ENCODE peak calls at places on chromosomes 12 and 14, in six cellular contexts. One of them, this sample, is unnamed.

GRCh38 chr12:56121204-56121870 is 3.3 kb downstream of the ZC3H10 start:
- DNase-seq in NAMALWA: no peak
- DNase-seq in NCI-H1105 treated with DMSO at 0.1 percent for 48 hours: no peak
- DNase-seq in NCI-H1417: no peak
- DNase-seq in body of pancreas: no peak
- DNase-seq in left cardiac atrium: no peak
- DNase-seq in this sample: no peak

GRCh38 chr14:56202256-56202655 is 84.0 kb downstream of the PELI2 start:
- DNase-seq in NAMALWA: no peak
- DNase-seq in NCI-H1105 treated with DMSO at 0.1 percent for 48 hours: no peak
- DNase-seq in NCI-H1417: no peak
- DNase-seq in body of pancreas: no peak
- DNase-seq in left cardiac atrium: no peak
- DNase-seq in this sample: no peak

GRCh38 chr12:122845865-122846621 is 10.8 kb downstream of the HIP1R start:
- DNase-seq in NAMALWA: no peak
- DNase-seq in NCI-H1105 treated with DMSO at 0.1 percent for 48 hours: no peak
- DNase-seq in NCI-H1417: no peak
- DNase-seq in body of pancreas: no peak
- DNase-seq in left cardiac atrium: no peak
- DNase-seq in this sample: no peak

GRCh38 chr14:92603309-92604257 is 90.0 kb downstream of the RIN3 start:
- DNase-seq in NAMALWA: no peak
- DNase-seq in NCI-H1105 treated with DMSO at 0.1 percent for 48 hours: peak; percentile 55
- DNase-seq in NCI-H1417: peak; percentile 75
- DNase-seq in body of pancreas: no peak
- DNase-seq in left cardiac atrium: no peak
- DNase-seq in this sample: no peak

GRCh38 chr14:104239185-104239775 is 100.9 kb downstream of the KIF26A start:
- DNase-seq in NAMALWA: no peak
- DNase-seq in NCI-H1105 treated with DMSO at 0.1 percent for 48 hours: no peak
- DNase-seq in NCI-H1417: no peak
- DNase-seq in body of pancreas: no peak
- DNase-seq in left cardiac atrium: no peak
- DNase-seq in this sample: no peak

GRCh38 chr12:75611041-75611440 is 99.6 kb upstream of the KRR1 start:
- DNase-seq in NAMALWA: peak; percentile 41
- DNase-seq in NCI-H1105 treated with DMSO at 0.1 percent for 48 hours: no peak
- DNase-seq in NCI-H1417: no peak
- DNase-seq in body of pancreas: no peak
- DNase-seq in left cardiac atrium: no peak
- DNase-seq in this sample: no peak

GRCh38 chr14:99426265-99426664 is 54.4 kb downstream of the SETD3 start:
- DNase-seq in NAMALWA: no peak
- DNase-seq in NCI-H1105 treated with DMSO at 0.1 percent for 48 hours: no peak
- DNase-seq in NCI-H1417: peak; percentile 27
- DNase-seq in body of pancreas: no peak
- DNase-seq in left cardiac atrium: no peak
- DNase-seq in this sample: no peak

GRCh38 chr12:56234746-56235436 is 5.0 kb downstream of the SLC39A5 start:
- DNase-seq in NAMALWA: no peak
- DNase-seq in NCI-H1105 treated with DMSO at 0.1 percent for 48 hours: no peak
- DNase-seq in NCI-H1417: no peak
- DNase-seq in body of pancreas: peak; percentile 47
- DNase-seq in left cardiac atrium: no peak
- DNase-seq in this sample: no peak

GRCh38 chr14:38103542-38104225 is 104.0 kb upstream of the SSTR1 start:
- DNase-seq in NAMALWA: no peak
- DNase-seq in NCI-H1105 treated with DMSO at 0.1 percent for 48 hours: no peak
- DNase-seq in NCI-H1417: no peak
- DNase-seq in body of pancreas: no peak
- DNase-seq in left cardiac atrium: no peak
- DNase-seq in this sample: no peak

GRCh38 chr12:30679250-30679649 is 16.4 kb downstream of the IPO8 start:
- DNase-seq in NAMALWA: no peak
- DNase-seq in NCI-H1105 treated with DMSO at 0.1 percent for 48 hours: no peak
- DNase-seq in NCI-H1417: no peak
- DNase-seq in body of pancreas: no peak
- DNase-seq in left cardiac atrium: no peak
- DNase-seq in this sample: no peak

GRCh38 chr14:72617391-72618011 is 276.4 kb downstream of the DPF3 start:
- DNase-seq in NAMALWA: no peak
- DNase-seq in NCI-H1105 treated with DMSO at 0.1 percent for 48 hours: no peak
- DNase-seq in NCI-H1417: no peak
- DNase-seq in body of pancreas: no peak
- DNase-seq in left cardiac atrium: no peak
- DNase-seq in this sample: no peak

GRCh38 chr14:55158412-55158811 is 29.4 kb downstream of the LGALS3 start:
- DNase-seq in NAMALWA: no peak
- DNase-seq in NCI-H1105 treated with DMSO at 0.1 percent for 48 hours: no peak
- DNase-seq in NCI-H1417: no peak
- DNase-seq in body of pancreas: no peak
- DNase-seq in left cardiac atrium: no peak
- DNase-seq in this sample: no peak

GRCh38 chr12:98572010-98572409 is 21.5 kb upstream of the SLC25A3 start:
- DNase-seq in NAMALWA: peak; percentile 25
- DNase-seq in NCI-H1105 treated with DMSO at 0.1 percent for 48 hours: no peak
- DNase-seq in NCI-H1417: no peak
- DNase-seq in body of pancreas: no peak
- DNase-seq in left cardiac atrium: no peak
- DNase-seq in this sample: no peak

GRCh38 chr12:111033281-111034147 is 113.1 kb upstream of the MYL2 start:
- DNase-seq in NAMALWA: no peak
- DNase-seq in NCI-H1105 treated with DMSO at 0.1 percent for 48 hours: peak; percentile 62
- DNase-seq in NCI-H1417: peak; percentile 67
- DNase-seq in body of pancreas: no peak
- DNase-seq in left cardiac atrium: no peak
- DNase-seq in this sample: no peak

This sample was measured in NT2/D1.